ENCODE peak calls at places on chromosomes 13 and 19, in nine cellular contexts. One of them, this sample, is unnamed.

GRCh38 chr19:10074153-10074552 is 12.0 kb upstream of the SHFL start:
- DNase-seq in EH: peak; percentile 43
- DNase-seq in stimulated activated naive CD8-positive, alpha-beta T cell treated with anti-CD3 and anti-CD28 coated beads, Interleukin-15, amount 100 ng/mL, for 72 hours: no peak
- DNase-seq in AG04450: no peak
- DNase-seq in myocyte: peak; percentile 13
- DNase-seq in GM23248: peak; percentile 53
- DNase-seq in CD8-positive, alpha-beta T cell: no peak
- DNase-seq in H4: no peak
- DNase-seq in activated CD8-positive, alpha-beta memory T cell treated with anti-CD3 and anti-CD28 coated beads for 4 hours: no peak
- DNase-seq in this sample: peak; percentile 46

GRCh38 chr13:60282708-60283107 is 114.3 kb upstream of the TDRD3 start:
- DNase-seq in myocyte: no peak
- DNase-seq in activated CD8-positive, alpha-beta memory T cell treated with anti-CD3 and anti-CD28 coated beads for 4 hours: no peak
- DNase-seq in stimulated activated naive CD8-positive, alpha-beta T cell treated with anti-CD3 and anti-CD28 coated beads, Interleukin-15, amount 100 ng/mL, for 72 hours: no peak
- DNase-seq in EH: no peak
- DNase-seq in H4: no peak
- DNase-seq in CD8-positive, alpha-beta T cell: no peak
- DNase-seq in AG04450: no peak
- DNase-seq in GM23248: no peak
- DNase-seq in this sample: no peak

GRCh38 chr13:20116213-20116612 is 44.6 kb downstream of the GJA3 start:
- DNase-seq in activated CD8-positive, alpha-beta memory T cell treated with anti-CD3 and anti-CD28 coated beads for 4 hours: no peak
- DNase-seq in CD8-positive, alpha-beta T cell: no peak
- DNase-seq in myocyte: no peak
- DNase-seq in AG04450: no peak
- DNase-seq in H4: no peak
- DNase-seq in stimulated activated naive CD8-positive, alpha-beta T cell treated with anti-CD3 and anti-CD28 coated beads, Interleukin-15, amount 100 ng/mL, for 72 hours: no peak
- DNase-seq in EH: no peak
- DNase-seq in GM23248: no peak
- DNase-seq in this sample: no peak

GRCh38 chr13:33135097-33135496 is 118.9 kb downstream of the KL start:
- DNase-seq in EH: no peak
- DNase-seq in GM23248: no peak
- DNase-seq in activated CD8-positive, alpha-beta memory T cell treated with anti-CD3 and anti-CD28 coated beads for 4 hours: no peak
- DNase-seq in AG04450: no peak
- DNase-seq in CD8-positive, alpha-beta T cell: no peak
- DNase-seq in stimulated activated naive CD8-positive, alpha-beta T cell treated with anti-CD3 and anti-CD28 coated beads, Interleukin-15, amount 100 ng/mL, for 72 hours: no peak
- DNase-seq in myocyte: no peak
- DNase-seq in H4: no peak
- DNase-seq in this sample: peak; percentile 26

GRCh38 chr13:32019612-32020233 is 11.9 kb upstream of the FRY start:
- DNase-seq in H4: peak; percentile 43
- DNase-seq in CD8-positive, alpha-beta T cell: no peak
- DNase-seq in stimulated activated naive CD8-positive, alpha-beta T cell treated with anti-CD3 and anti-CD28 coated beads, Interleukin-15, amount 100 ng/mL, for 72 hours: peak; percentile 20
- DNase-seq in GM23248: peak; percentile 58
- DNase-seq in myocyte: peak; percentile 69
- DNase-seq in EH: peak; percentile 74
- DNase-seq in activated CD8-positive, alpha-beta memory T cell treated with anti-CD3 and anti-CD28 coated beads for 4 hours: no peak
- DNase-seq in AG04450: peak; percentile 63
- DNase-seq in this sample: peak; percentile 67

GRCh38 chr13:35695411-35695810 is 218.9 kb upstream of the MAB21L1 start:
- DNase-seq in CD8-positive, alpha-beta T cell: no peak
- DNase-seq in GM23248: no peak
- DNase-seq in stimulated activated naive CD8-positive, alpha-beta T cell treated with anti-CD3 and anti-CD28 coated beads, Interleukin-15, amount 100 ng/mL, for 72 hours: no peak
- DNase-seq in activated CD8-positive, alpha-beta memory T cell treated with anti-CD3 and anti-CD28 coated beads for 4 hours: no peak
- DNase-seq in AG04450: no peak
- DNase-seq in myocyte: no peak
- DNase-seq in EH: no peak
- DNase-seq in H4: no peak
- DNase-seq in this sample: no peak

GRCh38 chr13:101111894-101112293 is 304.4 kb downstream of the NALCN start:
- DNase-seq in GM23248: no peak
- DNase-seq in activated CD8-positive, alpha-beta memory T cell treated with anti-CD3 and anti-CD28 coated beads for 4 hours: no peak
- DNase-seq in AG04450: no peak
- DNase-seq in H4: no peak
- DNase-seq in myocyte: no peak
- DNase-seq in CD8-positive, alpha-beta T cell: no peak
- DNase-seq in stimulated activated naive CD8-positive, alpha-beta T cell treated with anti-CD3 and anti-CD28 coated beads, Interleukin-15, amount 100 ng/mL, for 72 hours: no peak
- DNase-seq in EH: no peak
- DNase-seq in this sample: no peak

GRCh38 chr13:105518086-105518485 is 1017.4 kb downstream of the EFNB2 start:
- DNase-seq in GM23248: no peak
- DNase-seq in myocyte: no peak
- DNase-seq in H4: peak; percentile 30
- DNase-seq in EH: peak; percentile 62
- DNase-seq in CD8-positive, alpha-beta T cell: no peak
- DNase-seq in stimulated activated naive CD8-positive, alpha-beta T cell treated with anti-CD3 and anti-CD28 coated beads, Interleukin-15, amount 100 ng/mL, for 72 hours: no peak
- DNase-seq in activated CD8-positive, alpha-beta memory T cell treated with anti-CD3 and anti-CD28 coated beads for 4 hours: no peak
- DNase-seq in AG04450: no peak
- DNase-seq in this sample: no peak

GRCh38 chr13:31090921-31091624 is 70.6 kb downstream of the HSPH1 start:
- DNase-seq in EH: peak; percentile 34
- DNase-seq in GM23248: no peak
- DNase-seq in CD8-positive, alpha-beta T cell: no peak
- DNase-seq in stimulated activated naive CD8-positive, alpha-beta T cell treated with anti-CD3 and anti-CD28 coated beads, Interleukin-15, amount 100 ng/mL, for 72 hours: no peak
- DNase-seq in AG04450: no peak
- DNase-seq in activated CD8-positive, alpha-beta memory T cell treated with anti-CD3 and anti-CD28 coated beads for 4 hours: no peak
- DNase-seq in H4: no peak
- DNase-seq in myocyte: peak; percentile 37
- DNase-seq in this sample: no peak

GRCh38 chr13:79533781-79534400 is 52.9 kb downstream of the NDFIP2 start:
- DNase-seq in H4: no peak
- DNase-seq in EH: peak; percentile 76
- DNase-seq in GM23248: peak; percentile 31
- DNase-seq in activated CD8-positive, alpha-beta memory T cell treated with anti-CD3 and anti-CD28 coated beads for 4 hours: no peak
- DNase-seq in myocyte: no peak
- DNase-seq in stimulated activated naive CD8-positive, alpha-beta T cell treated with anti-CD3 and anti-CD28 coated beads, Interleukin-15, amount 100 ng/mL, for 72 hours: no peak
- DNase-seq in AG04450: no peak
- DNase-seq in CD8-positive, alpha-beta T cell: no peak
- DNase-seq in this sample: no peak

GRCh38 chr13:99566125-99567083 is 65.1 kb downstream of the TM9SF2 start:
- DNase-seq in CD8-positive, alpha-beta T cell: no peak
- DNase-seq in AG04450: no peak
- DNase-seq in EH: no peak
- DNase-seq in H4: no peak
- DNase-seq in activated CD8-positive, alpha-beta memory T cell treated with anti-CD3 and anti-CD28 coated beads for 4 hours: no peak
- DNase-seq in stimulated activated naive CD8-positive, alpha-beta T cell treated with anti-CD3 and anti-CD28 coated beads, Interleukin-15, amount 100 ng/mL, for 72 hours: no peak
- DNase-seq in myocyte: no peak
- DNase-seq in GM23248: no peak
- DNase-seq in this sample: peak; percentile 32

GRCh38 chr13:67308004-67308772 is 78.1 kb upstream of the PCDH9 start:
- DNase-seq in AG04450: no peak
- DNase-seq in EH: no peak
- DNase-seq in stimulated activated naive CD8-positive, alpha-beta T cell treated with anti-CD3 and anti-CD28 coated beads, Interleukin-15, amount 100 ng/mL, for 72 hours: no peak
- DNase-seq in GM23248: no peak
- DNase-seq in CD8-positive, alpha-beta T cell: no peak
- DNase-seq in H4: no peak
- DNase-seq in activated CD8-positive, alpha-beta memory T cell treated with anti-CD3 and anti-CD28 coated beads for 4 hours: no peak
- DNase-seq in myocyte: no peak
- DNase-seq in this sample: no peak

GRCh38 chr19:53182202-53182601 is 11.0 kb downstream of the ZNF665 start:
- DNase-seq in EH: peak; percentile 18
- DNase-seq in CD8-positive, alpha-beta T cell: no peak
- DNase-seq in stimulated activated naive CD8-positive, alpha-beta T cell treated with anti-CD3 and anti-CD28 coated beads, Interleukin-15, amount 100 ng/mL, for 72 hours: no peak
- DNase-seq in myocyte: peak; percentile 3
- DNase-seq in GM23248: peak; percentile 51
- DNase-seq in AG04450: no peak
- DNase-seq in activated CD8-positive, alpha-beta memory T cell treated with anti-CD3 and anti-CD28 coated beads for 4 hours: no peak
- DNase-seq in H4: peak; percentile 58
- DNase-seq in this sample: no peak

GRCh38 chr19:6092329-6093286 is 17.7 kb downstream of the RFX2 start:
- DNase-seq in EH: peak; percentile 93
- DNase-seq in AG04450: no peak
- DNase-seq in stimulated activated naive CD8-positive, alpha-beta T cell treated with anti-CD3 and anti-CD28 coated beads, Interleukin-15, amount 100 ng/mL, for 72 hours: no peak
- DNase-seq in CD8-positive, alpha-beta T cell: no peak
- DNase-seq in H4: peak; percentile 94
- DNase-seq in activated CD8-positive, alpha-beta memory T cell treated with anti-CD3 and anti-CD28 coated beads for 4 hours: no peak
- DNase-seq in myocyte: peak; percentile 93
- DNase-seq in GM23248: peak; percentile 98
- DNase-seq in this sample: no peak

GRCh38 chr13:100542546-100543156 is 45.9 kb downstream of the GGACT start:
- DNase-seq in activated CD8-positive, alpha-beta memory T cell treated with anti-CD3 and anti-CD28 coated beads for 4 hours: no peak
- DNase-seq in CD8-positive, alpha-beta T cell: peak; percentile 32
- DNase-seq in H4: peak; percentile 18
- DNase-seq in myocyte: peak; percentile 50
- DNase-seq in stimulated activated naive CD8-positive, alpha-beta T cell treated with anti-CD3 and anti-CD28 coated beads, Interleukin-15, amount 100 ng/mL, for 72 hours: no peak
- DNase-seq in GM23248: peak; percentile 69
- DNase-seq in EH: peak; percentile 47
- DNase-seq in AG04450: no peak
- DNase-seq in this sample: peak; percentile 70

GRCh38 chr19:17415107-17415506 is 4.7 kb upstream of the MVB12A start:
- DNase-seq in H4: no peak
- DNase-seq in activated CD8-positive, alpha-beta memory T cell treated with anti-CD3 and anti-CD28 coated beads for 4 hours: no peak
- DNase-seq in CD8-positive, alpha-beta T cell: no peak
- DNase-seq in stimulated activated naive CD8-positive, alpha-beta T cell treated with anti-CD3 and anti-CD28 coated beads, Interleukin-15, amount 100 ng/mL, for 72 hours: no peak
- DNase-seq in myocyte: no peak
- DNase-seq in EH: no peak
- DNase-seq in GM23248: no peak
- DNase-seq in AG04450: no peak
- DNase-seq in this sample: no peak

GRCh38 chr19:45568732-45569131 is 15.9 kb downstream of the OPA3 start:
- DNase-seq in EH: peak; percentile 67
- DNase-seq in myocyte: peak; percentile 69
- DNase-seq in AG04450: no peak
- DNase-seq in GM23248: peak; percentile 94
- DNase-seq in stimulated activated naive CD8-positive, alpha-beta T cell treated with anti-CD3 and anti-CD28 coated beads, Interleukin-15, amount 100 ng/mL, for 72 hours: no peak
- DNase-seq in activated CD8-positive, alpha-beta memory T cell treated with anti-CD3 and anti-CD28 coated beads for 4 hours: no peak
- DNase-seq in H4: no peak
- DNase-seq in CD8-positive, alpha-beta T cell: no peak
- DNase-seq in this sample: no peak

GRCh38 chr13:85503797-85504196 is 295.4 kb downstream of the SLITRK6 start:
- DNase-seq in EH: peak; percentile 76
- DNase-seq in H4: no peak
- DNase-seq in activated CD8-positive, alpha-beta memory T cell treated with anti-CD3 and anti-CD28 coated beads for 4 hours: no peak
- DNase-seq in CD8-positive, alpha-beta T cell: no peak
- DNase-seq in stimulated activated naive CD8-positive, alpha-beta T cell treated with anti-CD3 and anti-CD28 coated beads, Interleukin-15, amount 100 ng/mL, for 72 hours: no peak
- DNase-seq in GM23248: no peak
- DNase-seq in AG04450: no peak
- DNase-seq in myocyte: no peak
- DNase-seq in this sample: no peak

GRCh38 chr19:24178207-24178606 is 91.2 kb downstream of the ZNF254 start:
- DNase-seq in activated CD8-positive, alpha-beta memory T cell treated with anti-CD3 and anti-CD28 coated beads for 4 hours: no peak
- DNase-seq in GM23248: no peak
- DNase-seq in myocyte: no peak
- DNase-seq in stimulated activated naive CD8-positive, alpha-beta T cell treated with anti-CD3 and anti-CD28 coated beads, Interleukin-15, amount 100 ng/mL, for 72 hours: no peak
- DNase-seq in AG04450: no peak
- DNase-seq in CD8-positive, alpha-beta T cell: no peak
- DNase-seq in H4: no peak
- DNase-seq in EH: no peak
- DNase-seq in this sample: no peak

GRCh38 chr19:996051-996838 is 4.0 kb upstream of the GRIN3B start:
- DNase-seq in myocyte: peak; percentile 15
- DNase-seq in AG04450: no peak
- DNase-seq in H4: peak; percentile 58
- DNase-seq in GM23248: peak; percentile 84
- DNase-seq in activated CD8-positive, alpha-beta memory T cell treated with anti-CD3 and anti-CD28 coated beads for 4 hours: peak; percentile 63
- DNase-seq in EH: peak; percentile 58
- DNase-seq in stimulated activated naive CD8-positive, alpha-beta T cell treated with anti-CD3 and anti-CD28 coated beads, Interleukin-15, amount 100 ng/mL, for 72 hours: peak; percentile 58
- DNase-seq in CD8-positive, alpha-beta T cell: peak; percentile 84
- DNase-seq in this sample: peak; percentile 72

GRCh38 chr19:34253711-34254551 is 423 bp upstream of the GARRE1 start:
- DNase-seq in CD8-positive, alpha-beta T cell: peak; percentile 91
- DNase-seq in stimulated activated naive CD8-positive, alpha-beta T cell treated with anti-CD3 and anti-CD28 coated beads, Interleukin-15, amount 100 ng/mL, for 72 hours: peak; percentile 77
- DNase-seq in activated CD8-positive, alpha-beta memory T cell treated with anti-CD3 and anti-CD28 coated beads for 4 hours: peak; percentile 61
- DNase-seq in myocyte: peak; percentile 77
- DNase-seq in GM23248: peak; percentile 83
- DNase-seq in H4: no peak
- DNase-seq in EH: no peak
- DNase-seq in AG04450: no peak
- DNase-seq in this sample: peak; percentile 91

GRCh38 chr19:4911786-4912672 is 2.7 kb downstream of the UHRF1 start:
- DNase-seq in activated CD8-positive, alpha-beta memory T cell treated with anti-CD3 and anti-CD28 coated beads for 4 hours: no peak
- DNase-seq in GM23248: peak; percentile 100
- DNase-seq in EH: peak; percentile 100
- DNase-seq in myocyte: peak; percentile 98
- DNase-seq in H4: peak; percentile 98
- DNase-seq in stimulated activated naive CD8-positive, alpha-beta T cell treated with anti-CD3 and anti-CD28 coated beads, Interleukin-15, amount 100 ng/mL, for 72 hours: peak; percentile 75
- DNase-seq in CD8-positive, alpha-beta T cell: peak; percentile 80
- DNase-seq in AG04450: peak; percentile 99
- DNase-seq in this sample: peak; percentile 65

GRCh38 chr13:109309625-109310363 is 476.6 kb downstream of the IRS2 start:
- DNase-seq in activated CD8-positive, alpha-beta memory T cell treated with anti-CD3 and anti-CD28 coated beads for 4 hours: no peak
- DNase-seq in AG04450: no peak
- DNase-seq in H4: no peak
- DNase-seq in GM23248: no peak
- DNase-seq in CD8-positive, alpha-beta T cell: no peak
- DNase-seq in EH: no peak
- DNase-seq in stimulated activated naive CD8-positive, alpha-beta T cell treated with anti-CD3 and anti-CD28 coated beads, Interleukin-15, amount 100 ng/mL, for 72 hours: no peak
- DNase-seq in myocyte: no peak
- DNase-seq in this sample: no peak

GRCh38 chr19:53903055-53903680 is 5.9 kb upstream of the CACNG7 start:
- DNase-seq in GM23248: peak; percentile 62
- DNase-seq in CD8-positive, alpha-beta T cell: no peak
- DNase-seq in myocyte: peak; percentile 55
- DNase-seq in EH: peak; percentile 43
- DNase-seq in H4: no peak
- DNase-seq in stimulated activated naive CD8-positive, alpha-beta T cell treated with anti-CD3 and anti-CD28 coated beads, Interleukin-15, amount 100 ng/mL, for 72 hours: no peak
- DNase-seq in AG04450: no peak
- DNase-seq in activated CD8-positive, alpha-beta memory T cell treated with anti-CD3 and anti-CD28 coated beads for 4 hours: no peak
- DNase-seq in this sample: no peak

GRCh38 chr19:1115646-1116420 is 12.0 kb downstream of the GPX4 start:
- DNase-seq in myocyte: no peak
- DNase-seq in CD8-positive, alpha-beta T cell: no peak
- DNase-seq in activated CD8-positive, alpha-beta memory T cell treated with anti-CD3 and anti-CD28 coated beads for 4 hours: no peak
- DNase-seq in GM23248: no peak
- DNase-seq in stimulated activated naive CD8-positive, alpha-beta T cell treated with anti-CD3 and anti-CD28 coated beads, Interleukin-15, amount 100 ng/mL, for 72 hours: no peak
- DNase-seq in EH: no peak
- DNase-seq in H4: no peak
- DNase-seq in AG04450: no peak
- DNase-seq in this sample: no peak

GRCh38 chr13:44211753-44212152 is 161.9 kb upstream of the SERP2 start:
- DNase-seq in GM23248: no peak
- DNase-seq in CD8-positive, alpha-beta T cell: no peak
- DNase-seq in EH: no peak
- DNase-seq in AG04450: no peak
- DNase-seq in activated CD8-positive, alpha-beta memory T cell treated with anti-CD3 and anti-CD28 coated beads for 4 hours: no peak
- DNase-seq in stimulated activated naive CD8-positive, alpha-beta T cell treated with anti-CD3 and anti-CD28 coated beads, Interleukin-15, amount 100 ng/mL, for 72 hours: no peak
- DNase-seq in myocyte: no peak
- DNase-seq in H4: no peak
- DNase-seq in this sample: no peak

GRCh38 chr13:27339299-27339698 is 68.7 kb downstream of the RASL11A start:
- DNase-seq in CD8-positive, alpha-beta T cell: peak; percentile 64
- DNase-seq in stimulated activated naive CD8-positive, alpha-beta T cell treated with anti-CD3 and anti-CD28 coated beads, Interleukin-15, amount 100 ng/mL, for 72 hours: peak; percentile 32
- DNase-seq in GM23248: peak; percentile 50
- DNase-seq in myocyte: no peak
- DNase-seq in H4: no peak
- DNase-seq in EH: peak; percentile 53
- DNase-seq in activated CD8-positive, alpha-beta memory T cell treated with anti-CD3 and anti-CD28 coated beads for 4 hours: no peak
- DNase-seq in AG04450: no peak
- DNase-seq in this sample: peak; percentile 62

GRCh38 chr13:35140831-35141230 is 198.8 kb downstream of the NBEA start:
- DNase-seq in GM23248: no peak
- DNase-seq in AG04450: no peak
- DNase-seq in stimulated activated naive CD8-positive, alpha-beta T cell treated with anti-CD3 and anti-CD28 coated beads, Interleukin-15, amount 100 ng/mL, for 72 hours: no peak
- DNase-seq in H4: no peak
- DNase-seq in activated CD8-positive, alpha-beta memory T cell treated with anti-CD3 and anti-CD28 coated beads for 4 hours: no peak
- DNase-seq in EH: peak; percentile 4
- DNase-seq in CD8-positive, alpha-beta T cell: no peak
- DNase-seq in myocyte: no peak
- DNase-seq in this sample: no peak

GRCh38 chr19:40596608-40597328 is 4.4 kb upstream of the LTBP4 start:
- DNase-seq in myocyte: peak; percentile 41
- DNase-seq in GM23248: peak; percentile 83
- DNase-seq in stimulated activated naive CD8-positive, alpha-beta T cell treated with anti-CD3 and anti-CD28 coated beads, Interleukin-15, amount 100 ng/mL, for 72 hours: no peak
- DNase-seq in activated CD8-positive, alpha-beta memory T cell treated with anti-CD3 and anti-CD28 coated beads for 4 hours: no peak
- DNase-seq in CD8-positive, alpha-beta T cell: no peak
- DNase-seq in EH: peak; percentile 72
- DNase-seq in H4: no peak
- DNase-seq in AG04450: no peak
- DNase-seq in this sample: no peak

GRCh38 chr19:13835791-13836723 is 40.8 kb downstream of the ZSWIM4 start:
- DNase-seq in stimulated activated naive CD8-positive, alpha-beta T cell treated with anti-CD3 and anti-CD28 coated beads, Interleukin-15, amount 100 ng/mL, for 72 hours: no peak
- DNase-seq in myocyte: no peak
- DNase-seq in AG04450: no peak
- DNase-seq in GM23248: peak; percentile 50
- DNase-seq in activated CD8-positive, alpha-beta memory T cell treated with anti-CD3 and anti-CD28 coated beads for 4 hours: no peak
- DNase-seq in EH: peak; percentile 44
- DNase-seq in CD8-positive, alpha-beta T cell: no peak
- DNase-seq in H4: no peak
- DNase-seq in this sample: no peak

GRCh38 chr19:12946092-12946845 is 607 bp downstream of the RAD23A start:
- DNase-seq in GM23248: peak; percentile 96
- DNase-seq in H4: no peak
- DNase-seq in stimulated activated naive CD8-positive, alpha-beta T cell treated with anti-CD3 and anti-CD28 coated beads, Interleukin-15, amount 100 ng/mL, for 72 hours: no peak
- DNase-seq in EH: peak; percentile 87
- DNase-seq in CD8-positive, alpha-beta T cell: no peak
- DNase-seq in activated CD8-positive, alpha-beta memory T cell treated with anti-CD3 and anti-CD28 coated beads for 4 hours: no peak
- DNase-seq in AG04450: peak; percentile 48
- DNase-seq in myocyte: peak; percentile 88
- DNase-seq in this sample: peak; percentile 67